ENCODE peak calls at places on chromosomes 7 and 10, in nine cellular contexts. One of them, this sample, is unnamed.

GRCh38 chr10:62985807-62986525 is 147.2 kb upstream of the NRBF2 start:
- DNase-seq in stomach: no peak
- DNase-seq in NCI-H2171: no peak
- DNase-seq in left cardiac atrium: no peak
- DNase-seq in stimulated activated naive CD4-positive, alpha-beta T cell: no peak
- DNase-seq in HT1080: no peak
- DNase-seq in NCI-H2107: no peak
- DNase-seq in OCI-M1: no peak
- DNase-seq in CD8-positive, alpha-beta T cell: no peak
- DNase-seq in this sample: no peak

GRCh38 chr10:133419211-133419950 is 5.0 kb downstream of the SPRN start:
- DNase-seq in stomach: no peak
- DNase-seq in NCI-H2171: no peak
- DNase-seq in left cardiac atrium: no peak
- DNase-seq in stimulated activated naive CD4-positive, alpha-beta T cell: no peak
- DNase-seq in HT1080: no peak
- DNase-seq in NCI-H2107: no peak
- DNase-seq in OCI-M1: no peak
- DNase-seq in CD8-positive, alpha-beta T cell: no peak
- DNase-seq in this sample: no peak

GRCh38 chr10:127337801-127338200 is 141.4 kb upstream of the INSYN2A start:
- DNase-seq in stomach: no peak
- DNase-seq in NCI-H2171: peak
- DNase-seq in left cardiac atrium: no peak
- DNase-seq in stimulated activated naive CD4-positive, alpha-beta T cell: no peak
- DNase-seq in HT1080: no peak
- DNase-seq in NCI-H2107: no peak
- DNase-seq in OCI-M1: no peak
- DNase-seq in CD8-positive, alpha-beta T cell: no peak
- DNase-seq in this sample: no peak

GRCh38 chr7:143388051-143388450 is 6.9 kb downstream of the ZYX start:
- DNase-seq in stomach: no peak
- DNase-seq in NCI-H2171: no peak
- DNase-seq in left cardiac atrium: no peak
- DNase-seq in stimulated activated naive CD4-positive, alpha-beta T cell: no peak
- DNase-seq in HT1080: no peak
- DNase-seq in NCI-H2107: no peak
- DNase-seq in OCI-M1: no peak
- DNase-seq in CD8-positive, alpha-beta T cell: no peak
- DNase-seq in this sample: no peak

GRCh38 chr7:5709347-5709950 is 72.0 kb downstream of the RNF216 start:
- DNase-seq in stomach: no peak
- DNase-seq in NCI-H2171: no peak
- DNase-seq in left cardiac atrium: no peak
- DNase-seq in stimulated activated naive CD4-positive, alpha-beta T cell: no peak
- DNase-seq in HT1080: no peak
- DNase-seq in NCI-H2107: no peak
- DNase-seq in OCI-M1: no peak
- DNase-seq in CD8-positive, alpha-beta T cell: no peak
- DNase-seq in this sample: no peak

GRCh38 chr10:86755740-86756510 is 494 bp upstream of the BMPR1A start:
- DNase-seq in stomach: peak
- DNase-seq in NCI-H2171: peak
- DNase-seq in left cardiac atrium: peak
- DNase-seq in stimulated activated naive CD4-positive, alpha-beta T cell: peak
- DNase-seq in HT1080: peak
- DNase-seq in NCI-H2107: peak
- DNase-seq in OCI-M1: peak
- DNase-seq in CD8-positive, alpha-beta T cell: peak
- DNase-seq in this sample: peak

GRCh38 chr10:76149182-76149581 is 717.8 kb downstream of the LRMDA start:
- DNase-seq in stomach: no peak
- DNase-seq in NCI-H2171: no peak
- DNase-seq in left cardiac atrium: no peak
- DNase-seq in stimulated activated naive CD4-positive, alpha-beta T cell: no peak
- DNase-seq in HT1080: no peak
- DNase-seq in NCI-H2107: no peak
- DNase-seq in OCI-M1: no peak
- DNase-seq in CD8-positive, alpha-beta T cell: no peak
- DNase-seq in this sample: no peak

GRCh38 chr7:65979583-65980477 is 2.2 kb downstream of the GUSB start:
- DNase-seq in stomach: no peak
- DNase-seq in NCI-H2171: no peak
- DNase-seq in left cardiac atrium: no peak
- DNase-seq in stimulated activated naive CD4-positive, alpha-beta T cell: no peak
- DNase-seq in HT1080: no peak
- DNase-seq in NCI-H2107: no peak
- DNase-seq in OCI-M1: no peak
- DNase-seq in CD8-positive, alpha-beta T cell: no peak
- DNase-seq in this sample: no peak

GRCh38 chr10:126059101-126059826 is 162.9 kb downstream of the FANK1 start:
- DNase-seq in stomach: no peak
- DNase-seq in NCI-H2171: no peak
- DNase-seq in left cardiac atrium: no peak
- DNase-seq in stimulated activated naive CD4-positive, alpha-beta T cell: no peak
- DNase-seq in HT1080: peak
- DNase-seq in NCI-H2107: no peak
- DNase-seq in OCI-M1: no peak
- DNase-seq in CD8-positive, alpha-beta T cell: no peak
- DNase-seq in this sample: no peak

GRCh38 chr10:129846991-129847391 is 117.1 kb downstream of the EBF3 start:
- DNase-seq in stomach: no peak
- DNase-seq in NCI-H2171: no peak
- DNase-seq in left cardiac atrium: no peak
- DNase-seq in stimulated activated naive CD4-positive, alpha-beta T cell: no peak
- DNase-seq in HT1080: no peak
- DNase-seq in NCI-H2107: no peak
- DNase-seq in OCI-M1: no peak
- DNase-seq in CD8-positive, alpha-beta T cell: no peak
- DNase-seq in this sample: no peak

GRCh38 chr7:27631411-27631810 is 31.3 kb downstream of the HIBADH start:
- DNase-seq in stomach: no peak
- DNase-seq in NCI-H2171: no peak
- DNase-seq in left cardiac atrium: no peak
- DNase-seq in stimulated activated naive CD4-positive, alpha-beta T cell: no peak
- DNase-seq in HT1080: no peak
- DNase-seq in NCI-H2107: no peak
- DNase-seq in OCI-M1: no peak
- DNase-seq in CD8-positive, alpha-beta T cell: no peak
- DNase-seq in this sample: no peak

GRCh38 chr10:22931948-22932347 is 4.1 kb downstream of the ARMC3 start:
- DNase-seq in stomach: peak
- DNase-seq in NCI-H2171: no peak
- DNase-seq in left cardiac atrium: no peak
- DNase-seq in stimulated activated naive CD4-positive, alpha-beta T cell: no peak
- DNase-seq in HT1080: peak
- DNase-seq in NCI-H2107: no peak
- DNase-seq in OCI-M1: no peak
- DNase-seq in CD8-positive, alpha-beta T cell: no peak
- DNase-seq in this sample: no peak

GRCh38 chr7:114414151-114415053 is at the start of gene FOXP2:
- DNase-seq in stomach: no peak
- DNase-seq in NCI-H2171: peak
- DNase-seq in left cardiac atrium: no peak
- DNase-seq in stimulated activated naive CD4-positive, alpha-beta T cell: no peak
- DNase-seq in HT1080: no peak
- DNase-seq in NCI-H2107: no peak
- DNase-seq in OCI-M1: peak
- DNase-seq in CD8-positive, alpha-beta T cell: no peak
- DNase-seq in this sample: no peak